ENCODE peak calls at places on chromosomes 1 and 21, in six cellular contexts. N is IMR-90; H is brain microvascular endothelial cell; W is naive thymus-derived CD4-positive, alpha-beta T cell; R is stomach; B is fibroblast of lung. J is an unnamed sample.

GRCh38 chr21:34844033-34844923 is 175.5 kb downstream of the CLIC6 start:
- DNase-seq in N (peak; percentile 71), H (peak; percentile 59), W (no peak), R (peak; percentile 60), B (no peak), J (no peak)

GRCh38 chr1:53262000-53262399 is 23.7 kb upstream of the MAGOH start:
- DNase-seq in N (no peak), H (no peak), W (no peak), R (no peak), B (no peak), J (no peak)

GRCh38 chr1:12741946-12742345 is 4.1 kb upstream of the CFAP107 start:
- DNase-seq in N (no peak), H (no peak), W (no peak), R (no peak), B (no peak), J (no peak)

GRCh38 chr21:20570824-20571232 is 427.4 kb upstream of the NCAM2 start:
- DNase-seq in N (no peak), H (no peak), W (no peak), R (no peak), B (no peak), J (no peak)

GRCh38 chr1:61356995-61357394 is 274.6 kb downstream of the NFIA start:
- DNase-seq in N (no peak), H (no peak), W (no peak), R (no peak), B (no peak), J (no peak)

GRCh38 chr1:6280761-6281451 is 20.0 kb upstream of the GPR153 start:
- DNase-seq in N (no peak), H (no peak), W (no peak), R (no peak), B (peak; percentile 74), J (no peak)

GRCh38 chr1:167720965-167721616 is 691 bp upstream of the MPZL1 start:
- DNase-seq in N (peak; percentile 68), H (peak; percentile 36), W (no peak), R (peak; percentile 52), B (peak; percentile 77), J (peak; percentile 61)

GRCh38 chr1:16091296-16091695 is 17.8 kb upstream of the FAM131C start:
- DNase-seq in N (no peak), H (no peak), W (no peak), R (peak; percentile 38), B (no peak), J (no peak)

GRCh38 chr1:53992085-53992874 is 25.7 kb downstream of the LDLRAD1 start:
- DNase-seq in N (no peak), H (no peak), W (no peak), R (no peak), B (no peak), J (no peak)

GRCh38 chr1:167499657-167500056 is 18.7 kb downstream of the CD247 start:
- DNase-seq in N (no peak), H (no peak), W (peak; percentile 52), R (no peak), B (no peak), J (peak; percentile 95)

GRCh38 chr1:218384576-218384975 is 39.4 kb downstream of the TGFB2 start:
- DNase-seq in N (peak; percentile 65), H (peak; percentile 76), W (no peak), R (no peak), B (no peak), J (no peak)

GRCh38 chr1:108524676-108525075 is 35.2 kb upstream of the EEIG2 start:
- DNase-seq in N (no peak), H (no peak), W (no peak), R (no peak), B (no peak), J (no peak)

DNA sequence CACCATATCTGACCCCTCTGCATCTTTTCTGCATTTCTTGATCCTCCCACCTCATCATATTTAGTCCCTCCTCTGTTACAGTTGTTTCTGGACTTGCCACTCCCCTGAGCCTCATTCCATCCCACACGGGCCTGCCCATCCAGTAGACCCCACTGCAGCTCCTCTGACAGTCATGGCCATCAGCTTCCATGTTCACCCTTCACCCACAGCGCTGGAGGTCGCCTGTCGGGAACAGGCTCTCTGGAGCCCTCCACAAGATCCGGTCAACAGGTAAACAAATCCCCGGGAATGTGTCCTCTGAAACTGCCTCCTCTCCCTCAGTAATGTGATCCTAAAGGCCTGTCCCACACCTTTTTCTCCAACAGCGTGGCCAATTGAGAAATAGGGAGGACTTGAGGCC is 31.3 kb downstream of the SYF2 start:
- DNase-seq in N (no peak), H (no peak), W (no peak), R (no peak), B (no peak), J (no peak)
- H3K27ac ChIP-seq in N (no peak overlapping the region), H (no peak overlapping the region), W (no peak overlapping the region), R (no peak overlapping the region), B (no peak overlapping the region), J (no peak overlapping the region)

GRCh38 chr1:39568208-39568607 is 8.4 kb downstream of the PABPC4 start:
- DNase-seq in N (no peak), H (no peak), W (no peak), R (no peak), B (no peak), J (no peak)
- H3K27ac ChIP-seq in N (no peak overlapping the region), H (no peak overlapping the region), W (no peak overlapping the region), R (no peak overlapping the region), B (no peak overlapping the region), J (no peak overlapping the region)

DNA sequence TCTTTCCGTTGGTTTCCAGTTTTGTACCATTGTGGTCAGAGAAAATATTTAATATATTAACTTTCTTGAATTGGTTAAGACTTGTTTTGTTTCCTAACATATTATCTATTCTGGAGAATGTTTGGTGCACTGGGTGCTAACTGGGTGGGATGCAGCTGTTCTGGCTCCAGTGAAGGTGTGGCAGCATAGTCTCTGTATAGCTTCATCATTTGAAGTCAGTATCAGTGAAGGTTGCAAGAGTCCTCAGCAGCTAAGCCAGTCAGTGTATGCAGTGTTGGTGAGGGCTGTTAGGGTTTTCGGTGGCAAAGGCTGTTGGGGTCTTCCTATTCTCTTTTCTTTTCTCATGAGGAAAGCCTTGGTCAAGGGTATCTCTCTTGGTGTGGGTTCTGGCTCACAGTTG is 698.7 kb upstream of the ADGRL4 start:
- DNase-seq in N (no peak), H (no peak), W (no peak), R (no peak), B (no peak), J (no peak)
- H3K27ac ChIP-seq in N (no peak overlapping the region), H (no peak overlapping the region), W (no peak overlapping the region), R (no peak overlapping the region), B (no peak overlapping the region), J (no peak overlapping the region)

GRCh38 chr21:44881586-44881939 is 8.1 kb upstream of the PTTG1IP start:
- DNase-seq in N (no peak), H (no peak), W (no peak), R (no peak), B (no peak), J (no peak)
- H3K27ac ChIP-seq in N (no peak overlapping the region), H (no peak overlapping the region), W (peak overlapping the region; percentile 39), R (peak overlapping the region; percentile 64), B (no peak overlapping the region), J (no peak overlapping the region)

DNA sequence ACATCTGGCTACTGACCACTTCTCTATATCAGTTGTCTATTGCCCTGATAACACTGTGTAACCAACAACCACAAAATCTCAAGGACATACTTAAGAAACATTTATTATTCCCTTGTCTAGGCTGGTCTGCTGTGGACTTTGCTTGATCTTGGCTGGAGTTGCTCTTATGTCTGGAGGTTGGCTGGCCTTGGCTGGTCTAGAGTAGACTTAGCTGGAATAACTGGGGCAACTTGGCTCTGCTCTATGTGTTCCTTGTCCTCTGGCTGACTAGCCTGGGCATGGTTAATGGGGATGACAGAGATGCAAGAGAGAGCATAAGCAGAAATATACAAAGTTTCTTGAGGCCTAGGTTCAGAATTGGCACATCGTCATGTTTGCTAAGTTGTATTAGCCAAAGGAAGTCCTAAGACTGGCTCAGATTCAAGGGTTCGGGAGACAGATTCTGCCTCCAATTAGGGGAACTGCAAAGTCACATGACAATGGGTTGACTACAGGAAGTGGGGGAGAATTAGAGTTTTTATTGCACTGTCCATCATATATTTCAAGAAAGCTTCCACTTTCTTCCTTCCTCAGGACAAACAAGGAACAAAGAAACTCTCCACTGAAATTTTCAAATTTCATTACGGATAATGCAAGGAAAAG is 61.4 kb upstream of the HMCN1 start:
- DNase-seq in N (no peak), H (no peak), W (no peak), R (peak; percentile 31), B (no peak), J (no peak)
- H3K27ac ChIP-seq in N (no peak overlapping the region), H (no peak overlapping the region), W (no peak overlapping the region), R (peak overlapping the region; percentile 28), B (no peak overlapping the region), J (no peak overlapping the region)

GRCh38 chr1:214335567-214335966 is 54.6 kb downstream of the SMYD2 start:
- DNase-seq in N (no peak), H (no peak), W (no peak), R (no peak), B (no peak), J (no peak)

GRCh38 chr1:214337015-214337414 is 56.1 kb downstream of the SMYD2 start:
- DNase-seq in N (no peak), H (no peak), W (no peak), R (no peak), B (no peak), J (no peak)

GRCh38 chr1:214341459-214341858 is 60.5 kb downstream of the SMYD2 start:
- DNase-seq in N (no peak), H (no peak), W (no peak), R (no peak), B (no peak), J (no peak)

GRCh38 chr1:214338212-214338611 is 57.3 kb downstream of the SMYD2 start:
- DNase-seq in N (peak; percentile 32), H (no peak), W (no peak), R (no peak), B (no peak), J (no peak)

DNA sequence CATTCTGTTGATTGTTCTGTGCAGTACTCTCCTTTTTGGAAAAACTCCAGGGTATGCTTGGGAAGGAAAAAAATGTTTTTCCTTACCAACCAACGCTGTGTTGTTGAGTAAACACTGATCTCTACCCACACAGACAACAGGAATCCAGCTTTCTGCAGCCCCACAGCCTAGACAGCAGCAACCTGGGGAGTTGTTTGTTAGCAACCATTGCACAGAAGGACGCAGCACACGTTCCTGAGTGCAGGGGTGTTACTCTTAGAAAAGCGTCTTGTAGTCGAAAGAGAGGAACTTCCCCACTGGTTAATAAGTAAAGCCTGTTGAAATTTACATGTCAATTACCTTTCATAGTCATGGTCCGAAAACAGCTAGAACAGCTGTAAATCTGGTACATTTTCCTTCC is 56.6 kb downstream of the SMYD2 start:
- DNase-seq in N (peak; percentile 60), H (peak; percentile 56), W (no peak), R (no peak), B (peak; percentile 52), J (no peak)
- H3K27ac ChIP-seq in N (no peak overlapping the region), H (no peak overlapping the region), W (no peak overlapping the region), R (no peak overlapping the region), B (no peak overlapping the region), J (no peak overlapping the region)

GRCh38 chr1:14989931-14990728 is 163.4 kb upstream of the TMEM51 start:
- DNase-seq in N (no peak), H (no peak), W (no peak), R (no peak), B (no peak), J (no peak)
- H3K27ac ChIP-seq in N (no peak overlapping the region), H (no peak overlapping the region), W (no peak overlapping the region), R (no peak overlapping the region), B (no peak overlapping the region), J (no peak overlapping the region)

GRCh38 chr1:86915737-86916235 is 1.4 kb downstream of the HS2ST1 start:
- DNase-seq in N (no peak), H (no peak), W (no peak), R (no peak), B (no peak), J (peak; percentile 14)
- H3K27ac ChIP-seq in N (peak overlapping the region; percentile 76), H (no peak overlapping the region), W (peak overlapping the region; percentile 89), R (peak overlapping the region; percentile 92), B (peak overlapping the region; percentile 79), J (peak overlapping the region; percentile 83)

GRCh38 chr1:156245451-156246232 is 2.2 kb downstream of the PAQR6 start:
- DNase-seq in N (no peak), H (no peak), W (peak; percentile 30), R (peak; percentile 42), B (no peak), J (no peak)
- H3K27ac ChIP-seq in N (no peak overlapping the region), H (no peak overlapping the region), W (no peak overlapping the region), R (no peak overlapping the region), B (no peak overlapping the region), J (no peak overlapping the region)

J was measured in OCI-LY7.